ENCODE peak calls at places on chromosomes 3 and 15, in nine cellular contexts. B is left ventricle myocardium inferior, D is RWPE1, N is neural progenitor cell, A is H9, I is kidney epithelial cell, H is fibroblast of mammary gland, O is chondrocyte, X is cardiac fibroblast. K is an unnamed sample.
A peak's percentile ranks its signal among the peaks of the same experiment; 100 is the strongest.

GRCh38 chr3:143339451-143339850 is 219.9 kb downstream of the CHST2 start:
- DNase-seq in B (no peak), N (no peak), D (no peak), I (no peak), A (no peak), O (no peak), H (no peak), X (peak; percentile 15), K (no peak)

GRCh38 chr15:52379395-52380111 is 83.9 kb upstream of the MYO5C start:
- DNase-seq in A (no peak), B (no peak), N (no peak), X (no peak), D (no peak), H (no peak), I (no peak), O (no peak), K (peak; percentile 16)

GRCh38 chr15:51129513-51130197 is 34.9 kb upstream of the TNFAIP8L3 start:
- DNase-seq in O (no peak), N (no peak), I (no peak), A (no peak), H (no peak), X (no peak), B (no peak), D (no peak), K (no peak)

GRCh38 chr3:9324944-9325343 is 37.9 kb upstream of the THUMPD3 start:
- DNase-seq in H (no peak), I (no peak), A (no peak), D (no peak), X (no peak), O (no peak), B (no peak), N (no peak), K (no peak)

GRCh38 chr3:46576-46975 is 150.0 kb upstream of the CHL1 start:
- DNase-seq in O (no peak), A (no peak), X (no peak), I (no peak), H (peak; percentile 74), B (no peak), D (no peak), N (no peak), K (no peak)

GRCh38 chr15:59456114-59456513 is 18.1 kb downstream of the FAM81A start:
- DNase-seq in H (no peak), N (no peak), D (peak; percentile 77), B (no peak), O (no peak), X (no peak), I (no peak), A (no peak), K (no peak)

GRCh38 chr15:60049948-60050347 is 45.8 kb downstream of the FOXB1 start:
- DNase-seq in A (no peak), I (no peak), B (no peak), X (no peak), H (no peak), D (no peak), O (no peak), N (no peak), K (no peak)

GRCh38 chr15:52137432-52138357 is 25.1 kb upstream of the BCL2L10 start:
- DNase-seq in O (no peak), A (no peak), B (no peak), D (no peak), I (no peak), N (no peak), X (no peak), H (no peak), K (no peak)

GRCh38 chr3:104323226-104323625 is 1043.5 kb upstream of the ALCAM start:
- DNase-seq in D (no peak), H (no peak), B (no peak), N (no peak), O (peak; percentile 51), I (no peak), A (no peak), X (no peak), K (no peak)

GRCh38 chr15:62711691-62712454 is 330.7 kb upstream of the TPM1 start:
- DNase-seq in N (no peak), A (no peak), B (no peak), O (no peak), D (no peak), H (peak; percentile 31), X (peak; percentile 48), I (no peak), K (peak; percentile 70)

GRCh38 chr15:92949604-92950249 is 49.6 kb downstream of the CHD2 start:
- DNase-seq in X (no peak), N (peak; percentile 30), A (peak; percentile 47), B (no peak), H (peak; percentile 12), O (no peak), I (no peak), D (peak; percentile 5), K (no peak)

GRCh38 chr15:70775160-70775559 is 11.8 kb upstream of the UACA start:
- DNase-seq in I (no peak), N (no peak), B (no peak), A (no peak), H (peak; percentile 91), D (peak; percentile 62), O (no peak), X (peak; percentile 89), K (no peak)

GRCh38 chr15:31480356-31481058 is 153.9 kb downstream of the KLF13 start:
- DNase-seq in H (no peak), D (no peak), O (peak; percentile 25), N (no peak), I (no peak), X (no peak), B (no peak), A (peak; percentile 10), K (no peak)

GRCh38 chr15:40929730-40930429 is 740 bp downstream of the DLL4 start:
- DNase-seq in D (no peak), B (peak; percentile 57), A (no peak), H (peak; percentile 40), O (peak; percentile 93), X (peak; percentile 60), N (peak; percentile 91), I (no peak), K (no peak)
- TF ChIP-seq CTCF in D (no peak), B (no peak), A (no peak), H (no peak), O (no peak), X (peak; percentile 11), N (peak; percentile 16), I (no peak), K (no peak)

GRCh38 chr15:55527150-55527549 is 19.1 kb upstream of the DNAAF4 start:
- DNase-seq in I (no peak), N (peak; percentile 21), X (no peak), D (no peak), B (no peak), A (no peak), H (no peak), O (no peak), K (no peak)

GRCh38 chr15:55526559-55527036 is 18.6 kb upstream of the DNAAF4 start:
- DNase-seq in O (no peak), X (peak; percentile 77), H (peak; percentile 74), D (peak; percentile 28), B (no peak), I (no peak), N (peak; percentile 63), A (peak; percentile 63), K (peak; percentile 30)

GRCh38 chr15:55532944-55533343 is 24.9 kb upstream of the DNAAF4 start:
- DNase-seq in N (no peak), D (no peak), X (no peak), B (no peak), O (no peak), H (no peak), I (no peak), A (no peak), K (no peak)

GRCh38 chr15:55535436-55535835 is 27.4 kb upstream of the DNAAF4 start:
- DNase-seq in X (no peak), H (no peak), D (no peak), N (no peak), I (no peak), A (no peak), B (no peak), O (no peak), K (no peak)

DNA sequence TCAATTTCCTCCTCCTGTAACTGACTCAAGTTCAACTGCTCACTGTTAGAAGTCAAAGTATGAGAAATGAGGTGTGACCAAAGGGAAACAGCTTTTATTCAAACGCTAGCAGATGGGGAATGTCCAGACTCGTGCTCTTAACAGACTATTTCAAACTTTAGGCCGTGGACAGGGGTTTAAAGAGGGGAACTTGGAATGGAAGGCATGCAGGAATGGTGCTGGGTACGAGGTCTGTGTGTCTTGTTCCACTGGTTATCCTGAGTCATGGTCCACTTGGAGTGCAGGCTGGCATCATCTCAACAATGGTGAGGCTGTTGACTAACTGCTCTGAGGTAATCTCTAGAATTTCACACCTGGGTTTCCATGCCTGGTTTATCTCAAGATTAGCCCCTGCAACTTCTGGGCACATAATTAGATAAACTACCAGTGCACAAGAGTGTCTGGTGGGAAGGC is 22.9 kb upstream of the DNAAF4 start:
- DNase-seq in O (no peak), H (peak; percentile 48), A (no peak), X (peak; percentile 41), N (no peak), B (no peak), D (no peak), I (peak; percentile 78), K (no peak)
- TF ChIP-seq CTCF in O (no peak), H (no peak), A (no peak), X (no peak), N (no peak), B (no peak), D (no peak), I (no peak), K (no peak)

DNA sequence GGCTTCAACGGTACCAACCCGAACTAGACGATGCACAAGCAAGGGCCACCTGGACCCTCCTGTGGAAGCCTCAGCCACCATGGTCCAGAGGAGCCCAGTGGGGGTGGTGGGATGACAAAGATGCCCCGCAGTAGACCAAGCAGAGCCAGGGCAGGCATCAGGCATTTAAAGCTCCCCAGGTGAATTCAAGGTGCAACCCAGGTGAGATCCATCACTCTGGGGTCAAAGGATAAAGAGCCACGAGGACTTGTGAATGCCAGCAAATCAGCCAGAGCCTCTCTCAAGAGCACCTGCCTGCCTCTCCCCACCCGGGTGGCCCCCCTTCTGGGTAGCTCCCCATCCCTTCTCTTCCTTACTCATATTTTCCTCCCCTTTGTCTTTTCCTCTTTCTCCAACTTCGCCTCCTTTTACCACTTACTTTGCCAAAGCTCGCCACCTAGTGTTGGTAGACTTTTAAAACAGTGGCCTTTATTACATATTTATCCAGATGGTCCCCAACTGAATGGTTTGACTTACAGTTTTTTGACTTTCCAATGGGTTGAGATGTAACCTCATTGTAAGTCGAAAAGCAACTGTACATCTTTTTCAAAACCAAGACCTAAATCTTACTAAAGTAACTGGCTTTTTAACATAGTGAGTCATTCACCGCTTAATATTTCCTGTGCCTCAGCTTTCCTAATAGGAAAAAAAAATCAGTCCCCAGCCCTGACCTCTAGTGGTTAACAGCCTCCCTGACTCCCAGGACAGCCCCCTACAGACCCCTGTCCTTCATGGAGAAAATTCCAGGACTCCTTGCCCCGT is 18.8 kb downstream of the PLA2G4F start:
- DNase-seq in H (peak; percentile 57), D (peak; percentile 67), X (peak; percentile 69), O (peak; percentile 21), B (no peak), N (peak; percentile 79), A (peak; percentile 50), I (peak; percentile 12), K (peak; percentile 41)
- TF ChIP-seq CTCF in H (peak; percentile 62), D (peak; percentile 85), X (peak; percentile 60), O (peak; percentile 86), B (peak; percentile 60), N (peak; percentile 77), A (peak; percentile 76), I (peak; percentile 51), K (peak; percentile 73)

DNA sequence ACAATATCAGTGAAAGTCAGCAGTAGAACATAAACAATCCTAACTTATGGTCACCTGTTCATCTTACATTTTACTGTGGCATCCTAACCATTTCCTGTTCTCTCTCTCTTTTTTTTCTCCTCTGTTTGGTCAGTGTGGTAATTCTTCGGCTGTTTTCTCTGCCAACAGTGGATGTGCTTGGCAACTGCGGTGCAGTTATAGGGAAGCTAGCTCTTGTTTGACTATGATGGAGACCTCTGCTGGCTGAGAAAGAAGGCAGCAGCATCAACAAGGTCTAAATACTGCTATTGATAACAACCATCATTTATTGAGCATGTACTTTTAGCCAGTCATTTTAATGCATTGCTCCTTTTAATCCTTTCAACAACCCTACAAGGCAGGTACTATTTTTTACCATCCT is 723 bp upstream of the DRD3 start:
- DNase-seq in H (peak; percentile 38), A (peak; percentile 52), O (no peak), X (peak; percentile 53), N (peak; percentile 39), D (no peak), I (no peak), B (no peak), K (peak; percentile 13)
- TF ChIP-seq CTCF in H (peak; percentile 29), A (peak; percentile 70), O (peak; percentile 49), X (peak; percentile 43), N (peak; percentile 53), D (peak; percentile 20), I (peak; percentile 27), B (peak; percentile 29), K (peak; percentile 32)

K was measured in activated CD8-positive, alpha-beta T cell treated with anti-CD3 and anti-CD28 coated beads for 36 hours.